ENCODE peak calls at places on chromosomes 13 and 19, in ten cellular contexts. P is colonic mucosa, R is body of pancreas, Q is vagina, I is mammary epithelial cell, L is mucosa of descending colon, H is IMR-90, K is heart right ventricle, E is WTC11, O is K562. U is an unnamed sample.

GRCh38 chr19:38919837-38920528 is 8.0 kb upstream of the CCER2 start:
- DNase-seq in K (no peak), O (peak; percentile 10), Q (no peak), P (no peak), R (no peak), H (no peak), E (no peak), I (no peak), L (no peak), U (no peak)

GRCh38 chr19:4234142-4234861 is 5.0 kb downstream of the EBI3 start:
- DNase-seq in O (no peak), E (no peak), L (no peak), H (no peak), Q (no peak), K (no peak), I (no peak), R (no peak), P (no peak), U (no peak)

GRCh38 chr13:40082644-40083043 is 427.2 kb downstream of the COG6 start:
- DNase-seq in H (no peak), P (no peak), K (no peak), Q (no peak), E (no peak), I (no peak), R (no peak), L (no peak), O (no peak), U (no peak)

GRCh38 chr13:28540612-28541011 is 45.7 kb upstream of the FLT1 start:
- DNase-seq in P (no peak), O (no peak), Q (no peak), L (no peak), E (no peak), K (no peak), H (peak; percentile 57), I (peak; percentile 73), R (no peak), U (no peak)

GRCh38 chr19:2015611-2015950 is at the start of gene BTBD2:
- DNase-seq in K (peak; percentile 66), L (no peak), I (peak; percentile 44), E (no peak), O (no peak), Q (no peak), P (peak; percentile 71), R (peak; percentile 59), H (peak; percentile 84), U (peak; percentile 61)

GRCh38 chr19:10222201-10222890 is 8.8 kb downstream of the S1PR2 start:
- DNase-seq in Q (no peak), K (no peak), R (no peak), H (no peak), E (no peak), O (no peak), L (no peak), I (no peak), P (no peak), U (no peak)

GRCh38 chr13:62678039-62678438 is 1262.4 kb upstream of the PCDH20 start:
- DNase-seq in R (no peak), K (no peak), O (no peak), I (no peak), L (no peak), P (no peak), H (no peak), Q (no peak), E (no peak), U (no peak)

GRCh38 chr19:55579766-55580621 is 654 bp downstream of the ZNF579 start:
- DNase-seq in O (peak; percentile 53), P (no peak), K (peak; percentile 31), I (peak; percentile 10), Q (no peak), L (no peak), H (peak; percentile 41), R (no peak), E (peak; percentile 33), U (peak; percentile 64)

GRCh38 chr19:3366104-3366760 is at the start of gene NFIC:
- DNase-seq in H (peak; percentile 79), L (peak; percentile 80), P (peak; percentile 70), K (peak; percentile 84), E (no peak), Q (no peak), O (peak; percentile 80), R (peak; percentile 83), I (peak; percentile 69), U (no peak)

GRCh38 chr13:20567881-20568528 is 1.0 kb downstream of the IFT88 start:
- DNase-seq in K (no peak), E (no peak), L (no peak), P (no peak), I (no peak), Q (no peak), H (no peak), R (no peak), O (no peak), U (no peak)

GRCh38 chr13:29849731-29850212 is 645 bp downstream of the UBL3 start:
- DNase-seq in P (peak; percentile 63), K (peak; percentile 60), I (peak; percentile 69), L (peak; percentile 82), H (peak; percentile 71), E (peak; percentile 46), Q (no peak), O (peak; percentile 12), R (peak; percentile 74), U (peak; percentile 68)

GRCh38 chr13:21676611-21677021 is 5.7 kb downstream of the FGF9 start:
- DNase-seq in L (no peak), P (peak; percentile 59), E (peak; percentile 77), H (no peak), Q (no peak), O (no peak), I (no peak), R (peak; percentile 29), K (no peak), U (peak; percentile 53)

GRCh38 chr19:13557756-13558398 is 51.6 kb upstream of the CACNA1A start:
- DNase-seq in K (no peak), L (no peak), O (peak; percentile 53), P (peak; percentile 18), I (peak; percentile 11), R (peak; percentile 12), H (no peak), Q (no peak), E (peak; percentile 58), U (no peak)

GRCh38 chr13:110298566-110299321 is 8.2 kb downstream of the COL4A1 start:
- DNase-seq in O (no peak), K (peak; percentile 48), L (no peak), H (no peak), Q (peak; percentile 85), R (no peak), E (no peak), I (no peak), P (no peak), U (no peak)

GRCh38 chr19:30968210-30968609 is 381.0 kb downstream of the TSHZ3 start:
- DNase-seq in R (no peak), H (no peak), I (no peak), K (no peak), O (no peak), L (no peak), P (no peak), Q (no peak), E (peak; percentile 19), U (no peak)
- TF ChIP-seq CTCF in R (no peak), H (peak; percentile 15), I (no peak), K (no peak), O (peak; percentile 38), L (no peak), P (no peak), Q (no peak), E (no peak), U (no peak)

DNA sequence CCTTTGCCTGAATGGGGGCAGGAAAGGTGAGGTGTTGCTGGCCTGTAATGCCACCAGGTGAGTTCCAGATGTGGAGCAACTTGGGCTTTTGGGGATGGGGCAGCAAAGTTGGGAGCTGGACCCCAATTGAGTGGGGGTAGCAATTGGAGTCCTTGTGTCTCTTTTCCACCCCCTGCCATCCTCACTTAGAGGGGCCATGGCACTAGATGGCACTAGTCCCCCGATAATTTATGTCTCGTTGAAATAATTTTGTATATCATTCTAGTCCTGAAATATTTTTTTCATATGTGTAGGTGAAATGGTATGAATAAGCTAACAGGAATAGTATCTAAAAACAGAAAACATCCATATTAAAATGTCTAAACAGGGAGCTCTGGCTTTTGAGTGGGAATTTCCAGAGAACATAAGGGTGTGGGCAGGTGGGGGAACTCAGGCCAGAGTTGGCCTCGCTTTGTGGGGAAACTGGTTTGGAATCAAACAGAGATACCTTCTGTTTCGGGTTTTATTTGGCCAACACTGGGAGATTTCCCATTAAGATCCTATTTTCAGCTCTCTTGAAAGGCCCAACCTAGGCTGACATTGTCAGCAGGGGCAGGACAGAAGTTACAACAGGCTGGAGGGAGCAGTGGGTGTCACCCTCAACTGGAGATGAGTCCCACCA is 3.4 kb downstream of the ZNF576 start:
- DNase-seq in Q (no peak), O (no peak), H (no peak), I (no peak), E (no peak), R (no peak), P (no peak), L (no peak), K (no peak), U (no peak)
- TF ChIP-seq CTCF in Q (no peak), O (no peak), H (no peak), I (no peak), E (no peak), R (no peak), P (no peak), L (no peak), K (no peak), U (no peak)

GRCh38 chr19:54448037-54448773 is 794 bp upstream of the LENG8 start:
- DNase-seq in O (peak; percentile 66), I (peak; percentile 55), H (peak; percentile 68), K (no peak), R (peak; percentile 71), P (peak; percentile 60), L (peak; percentile 77), Q (no peak), E (peak; percentile 46), U (peak; percentile 79)
- TF ChIP-seq CTCF in O (no peak), I (no peak), H (no peak), K (no peak), R (no peak), P (no peak), L (no peak), Q (no peak), E (no peak), U (no peak)

GRCh38 chr13:114024603-114025431 is 50.9 kb upstream of the C13orf46 start:
- DNase-seq in Q (no peak), R (no peak), H (no peak), E (no peak), O (no peak), I (no peak), P (no peak), L (peak; percentile 65), K (peak; percentile 13), U (peak; percentile 10)

GRCh38 chr13:114027046-114027760 is 53.3 kb upstream of the C13orf46 start:
- DNase-seq in E (no peak), K (peak; percentile 74), O (no peak), I (no peak), H (peak; percentile 69), R (no peak), P (no peak), L (peak; percentile 61), Q (no peak), U (peak; percentile 19)

GRCh38 chr13:114023716-114024602 is 50.1 kb upstream of the C13orf46 start:
- DNase-seq in L (peak; percentile 44), K (no peak), Q (no peak), P (no peak), O (no peak), R (no peak), H (no peak), I (no peak), E (no peak), U (peak; percentile 7)

GRCh38 chr13:114026128-114026880 is 52.4 kb upstream of the C13orf46 start:
- DNase-seq in P (no peak), H (no peak), E (no peak), Q (no peak), O (no peak), L (peak; percentile 48), R (no peak), K (peak; percentile 10), I (no peak), U (peak; percentile 19)

GRCh38 chr13:114025432-114026127 is 51.7 kb upstream of the C13orf46 start:
- DNase-seq in R (no peak), K (peak; percentile 26), P (no peak), L (peak; percentile 55), H (peak; percentile 78), I (no peak), Q (no peak), E (no peak), O (no peak), U (peak; percentile 30)
- TF ChIP-seq CTCF in R (no peak), K (no peak), P (no peak), L (no peak), H (peak; percentile 32), I (no peak), Q (no peak), E (no peak), O (no peak), U (no peak)

U was measured in glutamatergic neuron.